ENCODE peak calls at places on chromosomes 3 and 15, in eight cellular contexts. Q is T-helper 2 cell, G is activated T-cell treated with anti-CD3 and anti-CD28 coated beads for 48 hours, D is ELR, K is AG08395, J is amniotic stem cell, T is lung microvascular endothelial cell, X is NCI-H1105. I is an unnamed sample.

GRCh38 chr15:32844118-32844711 is 126.4 kb downstream of the GREM1 start:
- DNase-seq in Q (no peak), G (no peak), D (peak), K (no peak), J (no peak), T (peak), X (peak), I (no peak)

GRCh38 chr3:124281453-124282316 is 289.8 kb upstream of the ROPN1 start:
- DNase-seq in Q (no peak), G (no peak), D (peak), K (peak), J (no peak), T (peak), X (peak), I (no peak)

GRCh38 chr3:95271330-95271729 is 1208.5 kb downstream of the NSUN3 start:
- DNase-seq in Q (no peak), G (no peak), D (no peak), K (no peak), J (no peak), T (no peak), X (no peak), I (no peak)

GRCh38 chr3:198079771-198080520 is 119.9 kb downstream of the LMLN start:
- DNase-seq in Q (peak), G (peak), D (peak), K (no peak), J (no peak), T (peak), X (peak), I (no peak)

GRCh38 chr15:50907866-50908208 is 646 bp upstream of the AP4E1 start:
- DNase-seq in Q (peak), G (peak), D (peak), K (peak), J (no peak), T (peak), X (no peak), I (no peak)

GRCh38 chr3:141646760-141647561 is 91.1 kb upstream of the RNF7 start:
- DNase-seq in Q (no peak), G (no peak), D (peak), K (peak), J (no peak), T (peak), X (peak), I (peak)

GRCh38 chr15:67801926-67802914 is 23.1 kb upstream of the SKOR1 start:
- DNase-seq in Q (no peak), G (no peak), D (no peak), K (no peak), J (no peak), T (no peak), X (no peak), I (no peak)

GRCh38 chr15:73983211-73983727 is 8.8 kb downstream of the STOML1 start:
- DNase-seq in Q (no peak), G (no peak), D (peak), K (peak), J (peak), T (no peak), X (no peak), I (peak)

GRCh38 chr3:171049831-171050444 is 23.4 kb upstream of the SLC2A2 start:
- DNase-seq in Q (no peak), G (peak), D (peak), K (peak), J (peak), T (peak), X (peak), I (peak)

GRCh38 chr3:56711344-56711743 is 28.3 kb upstream of the TASOR start:
- DNase-seq in Q (no peak), G (no peak), D (no peak), K (no peak), J (no peak), T (no peak), X (no peak), I (no peak)

GRCh38 chr3:23668430-23668904 is 137.3 kb upstream of the UBE2E1 start:
- DNase-seq in Q (no peak), G (no peak), D (peak), K (peak), J (peak), T (peak), X (no peak), I (no peak)

GRCh38 chr3:153599685-153600084 is 437.7 kb downstream of the RAP2B start:
- DNase-seq in Q (no peak), G (no peak), D (peak), K (peak), J (peak), T (no peak), X (no peak), I (peak)

GRCh38 chr15:58043192-58043903 is 22.2 kb downstream of the ALDH1A2 start:
- DNase-seq in Q (no peak), G (peak), D (peak), K (peak), J (no peak), T (peak), X (peak), I (no peak)

GRCh38 chr15:64213646-64214045 is 50.8 kb upstream of the PPIB start:
- DNase-seq in Q (no peak), G (no peak), D (peak), K (no peak), J (no peak), T (no peak), X (no peak), I (no peak)

GRCh38 chr15:48433226-48433886 is 102.1 kb downstream of the DUT start:
- DNase-seq in Q (no peak), G (no peak), D (peak), K (peak), J (peak), T (no peak), X (no peak), I (no peak)

GRCh38 chr3:123126653-123127052 is 59.8 kb downstream of the PDIA5 start:
- DNase-seq in Q (no peak), G (no peak), D (no peak), K (no peak), J (no peak), T (no peak), X (no peak), I (peak)

GRCh38 chr3:99656606-99657005 is 18.2 kb downstream of the COL8A1 start:
- DNase-seq in Q (no peak), G (no peak), D (no peak), K (peak), J (no peak), T (no peak), X (no peak), I (no peak)

GRCh38 chr15:59543721-59544547 is 67.6 kb upstream of the GCNT3 start:
- DNase-seq in Q (no peak), G (no peak), D (no peak), K (no peak), J (no peak), T (no peak), X (no peak), I (no peak)

GRCh38 chr3:71217640-71218222 is 365.8 kb downstream of the FOXP1 start:
- DNase-seq in Q (no peak), G (no peak), D (no peak), K (no peak), J (no peak), T (no peak), X (no peak), I (no peak)

GRCh38 chr3:100875239-100875638 is 118.0 kb downstream of the ABI3BP start:
- DNase-seq in Q (no peak), G (no peak), D (peak), K (peak), J (no peak), T (peak), X (peak), I (peak)

GRCh38 chr3:159451067-159451466 is 537.6 kb upstream of the IL12A start:
- DNase-seq in Q (no peak), G (no peak), D (peak), K (no peak), J (no peak), T (no peak), X (peak), I (no peak)

GRCh38 chr3:59873576-59874230 is 823.9 kb upstream of the CFAP20DC start:
- DNase-seq in Q (no peak), G (no peak), D (no peak), K (no peak), J (no peak), T (no peak), X (no peak), I (no peak)

GRCh38 chr3:111215481-111215880 is 143.9 kb downstream of the NECTIN3 start:
- DNase-seq in Q (no peak), G (no peak), D (peak), K (peak), J (no peak), T (no peak), X (no peak), I (no peak)

GRCh38 chr3:11581237-11582122 is 62.2 kb downstream of the VGLL4 start:
- DNase-seq in Q (no peak), G (no peak), D (no peak), K (no peak), J (no peak), T (no peak), X (no peak), I (no peak)

GRCh38 chr15:88276821-88277220 is 20.3 kb upstream of the NTRK3 start:
- DNase-seq in Q (no peak), G (no peak), D (no peak), K (no peak), J (no peak), T (no peak), X (no peak), I (no peak)

GRCh38 chr3:59821274-59821673 is 771.4 kb upstream of the CFAP20DC start:
- DNase-seq in Q (no peak), G (no peak), D (no peak), K (no peak), J (no peak), T (no peak), X (no peak), I (no peak)

GRCh38 chr3:184459355-184459754 is 79.5 kb downstream of the CHRD start:
- DNase-seq in Q (no peak), G (no peak), D (peak), K (peak), J (no peak), T (peak), X (no peak), I (peak)

GRCh38 chr15:94670436-94671034 is 439.2 kb downstream of the MCTP2 start:
- DNase-seq in Q (no peak), G (no peak), D (peak), K (peak), J (peak), T (peak), X (peak), I (no peak)

GRCh38 chr3:39109086-39109485 is 1.6 kb downstream of the TTC21A start:
- DNase-seq in Q (no peak), G (no peak), D (no peak), K (no peak), J (no peak), T (no peak), X (no peak), I (peak)

GRCh38 chr3:144763878-144764454 is 792.3 kb downstream of the DIPK2A start:
- DNase-seq in Q (no peak), G (no peak), D (peak), K (no peak), J (no peak), T (no peak), X (no peak), I (no peak)

I was measured in tibial artery.